ENCODE peak calls at places on chromosomes 13 and 19, in nine cellular contexts. M, E, L, V, D, R, O, P and K are unnamed samples.

GRCh38 chr19:29380581-29380980 is 145.2 kb upstream of the VSTM2B start:
- DNase-seq in M (peak), E (peak), L (no peak), V (no peak), D (peak), R (peak), O (no peak), P (no peak), K (no peak)

GRCh38 chr13:100589178-100589725 is 663 bp upstream of the GGACT start:
- DNase-seq in M (no peak), E (no peak), L (no peak), V (no peak), D (no peak), R (no peak), O (no peak), P (no peak), K (no peak)

GRCh38 chr19:581399-582111 is 8.1 kb upstream of the HCN2 start:
- DNase-seq in M (no peak), E (no peak), L (no peak), V (no peak), D (no peak), R (no peak), O (peak), P (no peak), K (no peak)

GRCh38 chr13:103976371-103976770 is 910.2 kb upstream of the SLC10A2 start:
- DNase-seq in M (no peak), E (no peak), L (no peak), V (no peak), D (no peak), R (no peak), O (no peak), P (no peak), K (no peak)

GRCh38 chr19:8481191-8481590 is 21.2 kb downstream of the PRAM1 start:
- DNase-seq in M (peak), E (no peak), L (no peak), V (no peak), D (no peak), R (no peak), O (peak), P (no peak), K (no peak)

GRCh38 chr13:26759907-26760834 is at the start of gene GPR12:
- DNase-seq in M (no peak), E (no peak), L (peak), V (no peak), D (no peak), R (no peak), O (no peak), P (peak), K (no peak)

GRCh38 chr13:94188173-94188869 is 291.2 kb downstream of the DCT start:
- DNase-seq in M (no peak), E (no peak), L (no peak), V (no peak), D (peak), R (no peak), O (no peak), P (no peak), K (no peak)

GRCh38 chr19:58045411-58046050 is 11.7 kb downstream of the ZSCAN1 start:
- DNase-seq in M (no peak), E (no peak), L (no peak), V (no peak), D (no peak), R (no peak), O (no peak), P (no peak), K (no peak)

GRCh38 chr19:29851769-29852521 is 40.2 kb downstream of the CCNE1 start:
- DNase-seq in M (no peak), E (no peak), L (no peak), V (no peak), D (no peak), R (no peak), O (peak), P (no peak), K (no peak)

GRCh38 chr19:2775556-2776430 is 7.3 kb downstream of the SGTA start:
- DNase-seq in M (no peak), E (peak), L (no peak), V (peak), D (no peak), R (no peak), O (no peak), P (no peak), K (no peak)

GRCh38 chr13:39600766-39601165 is 2.2 kb downstream of the LHFPL6 start:
- DNase-seq in M (peak), E (no peak), L (peak), V (peak), D (peak), R (no peak), O (no peak), P (peak), K (no peak)

GRCh38 chr19:32388393-32388724 is 17.2 kb upstream of the DPY19L3 start:
- DNase-seq in M (no peak), E (no peak), L (no peak), V (no peak), D (no peak), R (no peak), O (no peak), P (no peak), K (no peak)

GRCh38 chr13:41411536-41411935 is 45.8 kb upstream of the RGCC start:
- DNase-seq in M (no peak), E (peak), L (peak), V (peak), D (peak), R (no peak), O (no peak), P (peak), K (peak)
- TF ChIP-seq CTCF in M (peak), E (no peak), L (no peak), V (peak), D (peak), R (no peak), O (peak), P (no peak), K (peak)

DNA sequence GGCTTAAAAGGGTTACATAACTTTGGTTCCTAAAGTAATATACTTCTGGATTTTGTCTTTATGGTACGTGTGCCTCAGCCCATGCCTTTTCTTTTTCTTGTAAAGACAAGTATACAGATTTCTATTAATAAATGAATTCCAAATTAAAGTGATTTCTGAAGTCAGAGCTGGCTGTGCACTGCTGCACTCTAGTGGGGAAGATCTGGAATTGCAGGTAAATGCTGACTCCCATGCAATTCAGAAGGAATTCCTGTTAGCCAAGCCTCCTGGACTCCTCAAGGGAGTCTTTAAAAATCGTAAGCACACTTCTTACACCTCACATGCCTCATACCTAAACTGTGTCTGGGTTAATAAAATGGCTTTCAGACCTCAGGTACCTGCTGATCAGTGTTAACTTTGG is 118.4 kb upstream of the SLC7A1 start:
- DNase-seq in M (no peak), E (no peak), L (no peak), V (peak), D (no peak), R (no peak), O (no peak), P (no peak), K (peak)
- TF ChIP-seq CTCF in M (peak), E (peak), L (peak), V (peak), D (peak), R (peak), O (peak), P (peak), K (peak)

GRCh38 chr19:47794526-47794925 is 9.8 kb downstream of the TPRX1 start:
- DNase-seq in M (no peak), E (no peak), L (no peak), V (no peak), D (peak), R (no peak), O (no peak), P (peak), K (no peak)
- TF ChIP-seq CTCF in M (no peak), E (no peak), L (no peak), V (peak), D (peak), R (no peak), O (peak), P (peak), K (peak)

DNA sequence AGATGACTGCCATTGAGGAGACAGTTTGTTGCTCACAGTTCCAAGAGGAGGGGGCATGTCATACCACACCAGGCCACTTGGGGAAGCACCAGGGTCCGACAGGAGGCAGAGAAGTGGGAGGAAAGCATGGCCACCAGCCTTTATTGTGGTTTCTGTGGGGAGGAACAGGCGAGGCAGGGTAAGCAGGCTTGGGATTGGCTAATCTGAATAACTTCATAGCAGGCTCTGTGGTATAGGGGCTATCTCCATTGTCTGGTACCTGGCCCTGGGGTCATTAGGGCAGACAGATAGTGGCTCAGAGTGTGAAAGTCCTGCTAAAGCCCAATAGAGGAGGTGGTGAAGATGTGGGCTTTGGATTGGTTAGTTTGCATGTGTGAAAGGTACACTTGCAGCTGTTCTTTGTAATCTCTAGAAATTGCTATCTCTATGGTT is 35.5 kb downstream of the CBY2 start:
- DNase-seq in M (no peak), E (no peak), L (no peak), V (no peak), D (peak), R (no peak), O (no peak), P (peak), K (no peak)
- TF ChIP-seq CTCF in M (no peak), E (peak), L (peak), V (peak), D (peak), R (peak), O (peak), P (peak), K (peak)

DNA sequence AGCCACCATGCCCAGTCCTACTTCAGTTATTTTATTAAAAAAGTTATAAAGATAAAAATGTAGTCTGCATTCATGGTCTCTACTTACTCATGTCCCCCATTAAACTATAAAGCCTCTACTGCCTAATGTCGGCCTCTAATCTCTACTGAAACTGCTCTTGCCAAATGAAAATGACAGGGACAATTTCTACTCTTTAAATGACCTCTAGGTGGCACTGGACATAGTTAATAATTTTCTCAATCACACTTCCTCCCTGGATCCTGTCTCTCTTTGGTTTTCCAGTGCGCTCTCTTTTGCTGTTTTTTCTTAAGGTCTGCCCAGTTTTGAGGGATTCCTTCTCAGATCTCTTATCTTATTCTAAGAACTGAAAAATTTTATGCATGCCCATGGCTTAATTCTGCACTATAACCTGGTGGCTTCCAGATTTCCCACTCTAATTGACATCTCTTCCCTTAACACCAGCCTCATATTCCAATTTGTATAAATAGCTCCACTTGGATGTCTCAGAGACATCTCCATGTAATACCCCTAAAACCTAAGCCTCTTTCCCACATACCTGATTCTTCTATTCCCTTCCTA is 54.3 kb downstream of the MTMR6 start:
- DNase-seq in M (no peak), E (no peak), L (no peak), V (no peak), D (no peak), R (no peak), O (no peak), P (no peak), K (peak)
- TF ChIP-seq CTCF in M (peak), E (peak), L (peak), V (peak), D (peak), R (peak), O (peak), P (peak), K (peak)